ENCODE peak calls at places on chromosomes 12 and 14, in ten cellular contexts. One of them, this sample, is unnamed.

GRCh38 chr12:108861878-108862587 is 4.7 kb upstream of the SSH1 start:
- DNase-seq in putamen: no peak
- DNase-seq in BE2C: no peak
- DNase-seq in astrocyte of the spinal cord: no peak
- DNase-seq in cardiac fibroblast: no peak
- DNase-seq in vagina: no peak
- DNase-seq in naive B cell: peak; percentile 46
- DNase-seq in tibial nerve: no peak
- DNase-seq in left cardiac atrium: no peak
- DNase-seq in A549: no peak
- DNase-seq in this sample: no peak

GRCh38 chr12:23084236-23084995 is 459.4 kb downstream of the ETNK1 start:
- DNase-seq in left cardiac atrium: no peak
- DNase-seq in astrocyte of the spinal cord: peak; percentile 94
- DNase-seq in putamen: no peak
- DNase-seq in naive B cell: no peak
- DNase-seq in tibial nerve: no peak
- DNase-seq in BE2C: peak; percentile 92
- DNase-seq in cardiac fibroblast: peak; percentile 99
- DNase-seq in vagina: no peak
- DNase-seq in A549: no peak
- DNase-seq in this sample: peak; percentile 94

GRCh38 chr14:63855272-63855671 is 2.5 kb downstream of the SYNE2 start:
- DNase-seq in BE2C: no peak
- DNase-seq in putamen: no peak
- DNase-seq in vagina: no peak
- DNase-seq in left cardiac atrium: no peak
- DNase-seq in cardiac fibroblast: no peak
- DNase-seq in A549: no peak
- DNase-seq in astrocyte of the spinal cord: no peak
- DNase-seq in tibial nerve: no peak
- DNase-seq in naive B cell: no peak
- DNase-seq in this sample: no peak

GRCh38 chr14:64502476-64503183 is 1.0 kb downstream of the ZBTB25 start:
- DNase-seq in naive B cell: no peak
- DNase-seq in astrocyte of the spinal cord: no peak
- DNase-seq in vagina: no peak
- DNase-seq in BE2C: no peak
- DNase-seq in cardiac fibroblast: no peak
- DNase-seq in tibial nerve: no peak
- DNase-seq in A549: no peak
- DNase-seq in left cardiac atrium: peak; percentile 29
- DNase-seq in putamen: no peak
- DNase-seq in this sample: peak; percentile 52

GRCh38 chr12:51975196-51975595 is 23.7 kb downstream of the ACVR1B start:
- DNase-seq in BE2C: no peak
- DNase-seq in tibial nerve: no peak
- DNase-seq in vagina: no peak
- DNase-seq in putamen: no peak
- DNase-seq in cardiac fibroblast: no peak
- DNase-seq in naive B cell: no peak
- DNase-seq in left cardiac atrium: no peak
- DNase-seq in astrocyte of the spinal cord: no peak
- DNase-seq in A549: no peak
- DNase-seq in this sample: no peak

GRCh38 chr12:79561401-79562132 is 129.2 kb downstream of the PAWR start:
- DNase-seq in vagina: no peak
- DNase-seq in BE2C: no peak
- DNase-seq in left cardiac atrium: no peak
- DNase-seq in putamen: no peak
- DNase-seq in A549: no peak
- DNase-seq in cardiac fibroblast: no peak
- DNase-seq in astrocyte of the spinal cord: no peak
- DNase-seq in naive B cell: no peak
- DNase-seq in tibial nerve: no peak
- DNase-seq in this sample: no peak

GRCh38 chr12:5627053-5627630 is 195.2 kb downstream of the NTF3 start:
- DNase-seq in astrocyte of the spinal cord: no peak
- DNase-seq in cardiac fibroblast: no peak
- DNase-seq in vagina: no peak
- DNase-seq in tibial nerve: no peak
- DNase-seq in A549: no peak
- DNase-seq in naive B cell: no peak
- DNase-seq in BE2C: no peak
- DNase-seq in putamen: no peak
- DNase-seq in left cardiac atrium: no peak
- DNase-seq in this sample: no peak

GRCh38 chr12:30323008-30323407 is 372.7 kb downstream of the IPO8 start:
- DNase-seq in astrocyte of the spinal cord: no peak
- DNase-seq in putamen: no peak
- DNase-seq in A549: no peak
- DNase-seq in left cardiac atrium: no peak
- DNase-seq in naive B cell: no peak
- DNase-seq in tibial nerve: no peak
- DNase-seq in BE2C: no peak
- DNase-seq in vagina: no peak
- DNase-seq in cardiac fibroblast: peak; percentile 15
- DNase-seq in this sample: no peak

GRCh38 chr12:121805171-121805687 is 1.4 kb downstream of the SETD1B start:
- DNase-seq in putamen: no peak
- DNase-seq in left cardiac atrium: peak; percentile 27
- DNase-seq in cardiac fibroblast: peak; percentile 47
- DNase-seq in astrocyte of the spinal cord: peak; percentile 47
- DNase-seq in BE2C: no peak
- DNase-seq in A549: no peak
- DNase-seq in naive B cell: no peak
- DNase-seq in vagina: no peak
- DNase-seq in tibial nerve: no peak
- DNase-seq in this sample: peak; percentile 37

This sample was measured in endothelial cell of umbilical vein.